ENCODE peak calls at places on chromosomes 4 and X, in five cellular contexts. V is fibroblast of pulmonary artery, B is lung, W is neural progenitor cell, Z is ovary. M is an unnamed sample.

GRCh38 chr4:21710212-21710843 is 238.2 kb downstream of the KCNIP4 start:
- DNase-seq in B (no peak), V (no peak), Z (no peak), W (no peak), M (no peak)

GRCh38 chr4:3338976-3339531 is 46.2 kb downstream of the RGS12 start:
- DNase-seq in W (no peak), Z (no peak), B (peak; percentile 22), V (no peak), M (no peak)

GRCh38 chr4:54384563-54384962 is 155.5 kb downstream of the PDGFRA start:
- DNase-seq in B (no peak), W (peak; percentile 38), V (peak; percentile 57), Z (peak; percentile 39), M (no peak)

GRCh38 chr4:5616331-5616950 is 91.9 kb downstream of the EVC2 start:
- DNase-seq in B (no peak), Z (no peak), W (no peak), V (no peak), M (no peak)

GRCh38 chr4:24999392-25000104 is 31.2 kb downstream of the LGI2 start:
- DNase-seq in W (peak; percentile 27), V (peak; percentile 69), B (no peak), Z (no peak), M (no peak)

GRCh38 chr4:138816883-138817282 is 198.7 kb upstream of the NOCT start:
- DNase-seq in W (no peak), V (no peak), Z (no peak), B (no peak), M (no peak)

GRCh38 chr4:56668267-56668666 is 12.8 kb downstream of the HOPX start:
- DNase-seq in W (peak; percentile 50), Z (no peak), B (no peak), V (no peak), M (peak; percentile 26)

GRCh38 chr4:7199771-7200441 is 7.6 kb downstream of the SORCS2 start:
- DNase-seq in V (no peak), Z (peak; percentile 4), W (no peak), B (no peak), M (no peak)

GRCh38 chr4:2805712-2806391 is 13.0 kb downstream of the SH3BP2 start:
- DNase-seq in Z (no peak), B (peak; percentile 84), W (no peak), V (peak; percentile 18), M (no peak)

GRCh38 chr4:95190751-95191436 is 357.9 kb downstream of the UNC5C start:
- DNase-seq in V (no peak), B (no peak), Z (no peak), W (peak; percentile 91), M (no peak)

GRCh38 chr4:114807759-114808404 is 209.3 kb downstream of the UGT8 start:
- DNase-seq in W (peak; percentile 71), B (no peak), Z (no peak), V (peak; percentile 13), M (peak; percentile 43)

GRCh38 chr4:121239951-121240350 is 75.8 kb upstream of the TNIP3 start:
- DNase-seq in V (no peak), Z (no peak), W (no peak), B (no peak), M (no peak)

GRCh38 chr4:121238461-121238860 is 74.3 kb upstream of the TNIP3 start:
- DNase-seq in Z (no peak), V (no peak), W (no peak), B (no peak), M (no peak)

GRCh38 chr4:121236353-121237068 is 72.4 kb upstream of the TNIP3 start:
- DNase-seq in B (no peak), Z (no peak), W (no peak), V (no peak), M (no peak)

GRCh38 chr4:121233982-121234381 is 69.9 kb upstream of the TNIP3 start:
- DNase-seq in B (no peak), W (peak; percentile 11), Z (no peak), V (no peak), M (no peak)

GRCh38 chr4:121237069-121237399 is 72.9 kb upstream of the TNIP3 start:
- DNase-seq in V (no peak), B (no peak), Z (no peak), W (no peak), M (no peak)
- TF ChIP-seq CTCF in V (no peak), B (no peak), Z (no peak), W (no peak), M (no peak)

DNA sequence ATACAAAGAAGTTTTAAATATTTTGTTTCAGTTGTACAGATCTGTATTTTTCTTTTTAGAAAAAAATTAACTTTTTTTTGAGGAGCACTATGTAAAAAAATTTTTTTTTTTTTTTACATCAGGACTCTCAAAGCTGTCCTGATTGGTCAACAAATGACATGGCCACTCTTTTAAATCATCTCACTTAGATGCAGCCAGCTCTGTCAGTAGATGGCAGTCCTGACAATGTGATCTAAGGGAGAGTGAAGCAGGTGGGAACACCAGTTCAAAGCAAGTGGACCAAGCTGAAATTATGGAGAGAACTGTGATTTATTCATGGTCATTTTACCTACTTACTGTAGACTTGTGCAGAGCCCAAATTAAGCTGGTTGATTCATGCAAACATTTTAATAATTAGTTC is 174.6 kb upstream of the GPRIN3 start:
- DNase-seq in W (peak; percentile 61), V (peak; percentile 70), Z (no peak), B (no peak), M (peak; percentile 11)
- TF ChIP-seq CTCF in W (peak; percentile 55), V (peak; percentile 46), Z (no peak), B (no peak), M (peak; percentile 58)

DNA sequence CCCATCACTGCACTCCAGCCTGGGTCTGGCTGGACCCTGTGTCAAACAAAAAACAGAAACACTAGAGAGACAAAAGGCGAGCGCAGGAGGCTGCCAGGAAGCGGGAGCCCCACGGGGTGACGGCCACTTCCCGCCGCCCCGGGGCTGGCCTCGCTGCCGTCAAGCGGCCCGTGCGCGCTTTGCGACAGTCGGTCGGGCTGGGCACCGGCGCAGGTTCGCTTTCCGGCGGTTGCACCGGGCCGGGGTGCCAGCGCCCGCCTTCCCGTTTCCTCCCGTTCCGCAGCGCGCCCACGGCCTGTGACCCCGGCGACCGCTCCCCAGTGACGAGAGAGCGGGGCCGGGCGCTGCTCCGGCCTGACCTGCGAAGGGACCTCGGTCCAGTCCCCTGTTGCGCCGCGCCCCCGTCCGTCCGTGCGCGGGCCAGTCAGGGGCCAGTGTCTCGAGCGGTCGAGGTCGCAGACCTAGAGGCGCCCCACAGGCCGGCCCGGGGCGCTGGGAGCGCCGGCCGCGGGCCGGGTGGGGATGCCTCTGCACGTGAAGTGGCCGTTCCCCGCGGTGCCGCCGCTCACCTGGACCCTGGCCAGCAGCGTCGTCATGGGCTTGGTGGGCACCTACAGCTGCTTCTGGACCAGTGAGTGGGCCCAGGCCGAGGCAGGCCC is at the start of gene TAFAZZIN:
- DNase-seq in V (peak; percentile 63), B (peak; percentile 63), Z (peak; percentile 67), W (peak; percentile 80), M (peak; percentile 82)
- TF ChIP-seq CTCF in V (no peak), B (no peak), Z (no peak), W (no peak), M (no peak)

GRCh38 chr4:165698272-165698671 is 174.8 kb upstream of the TLL1 start:
- DNase-seq in Z (no peak), V (no peak), B (no peak), W (no peak), M (no peak)

GRCh38 chr4:165700855-165701254 is 172.2 kb upstream of the TLL1 start:
- DNase-seq in W (no peak), V (peak; percentile 22), Z (no peak), B (no peak), M (no peak)
- TF ChIP-seq CTCF in W (peak; percentile 45), V (peak; percentile 34), Z (no peak), B (no peak), M (peak; percentile 4)

GRCh38 chr4:17854076-17854475 is 43.3 kb downstream of the NCAPG start:
- DNase-seq in Z (no peak), B (no peak), W (no peak), V (no peak), M (no peak)
- TF ChIP-seq CTCF in Z (no peak), B (no peak), W (no peak), V (no peak), M (no peak)

GRCh38 chr4:68904786-68905185 is 46.8 kb downstream of the UGT2A3 start:
- DNase-seq in V (no peak), Z (no peak), W (peak; percentile 19), B (no peak), M (peak; percentile 22)
- TF ChIP-seq CTCF in V (peak; percentile 14), Z (no peak), W (peak; percentile 36), B (no peak), M (no peak)

DNA sequence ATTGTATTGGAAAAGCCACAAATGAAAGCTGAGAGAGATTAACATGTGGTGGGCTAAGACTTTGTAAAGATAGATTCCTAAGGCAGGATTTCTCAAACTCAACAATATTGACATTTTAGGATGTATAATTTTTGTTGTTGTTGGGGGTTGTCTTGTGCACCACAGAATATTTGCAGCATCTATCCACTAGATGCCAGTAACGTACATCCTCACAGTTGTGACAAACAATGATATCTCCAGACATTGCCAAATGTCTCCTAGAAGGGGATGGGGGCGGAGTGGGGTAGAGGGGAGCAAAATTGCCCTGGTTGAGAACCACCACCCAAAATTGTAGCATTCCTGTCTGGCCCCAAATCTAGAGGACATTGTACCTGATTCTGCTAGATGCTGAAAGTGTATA is 14.7 kb upstream of the CBR4 start:
- DNase-seq in V (peak; percentile 74), Z (no peak), W (peak; percentile 49), B (no peak), M (peak; percentile 59)
- TF ChIP-seq CTCF in V (peak; percentile 80), Z (peak; percentile 49), W (peak; percentile 61), B (peak; percentile 56), M (peak; percentile 59)

GRCh38 chrX:41441934-41442823 is 5.0 kb upstream of the NYX start:
- DNase-seq in Z (peak; percentile 76), W (peak; percentile 66), B (peak; percentile 87), V (peak; percentile 89), M (peak; percentile 86)
- TF ChIP-seq CTCF in Z (peak; percentile 43), W (peak; percentile 59), B (peak; percentile 12), V (peak; percentile 24), M (peak; percentile 52)

M was measured in GM10248.